ENCODE peak calls at places on chromosomes 4 and X, in eight cellular contexts. A is left ventricle myocardium inferior, F is NCI-H1048, L is DMS153, E is NB4, B is GM13976, G is ureter, K is Daoy. W is an unnamed sample.

GRCh38 chr4:147340111-147340510 is 140.8 kb upstream of the EDNRA start:
- DNase-seq in E (no peak), L (no peak), G (no peak), K (no peak), F (no peak), B (no peak), A (no peak), W (peak)

GRCh38 chr4:1373892-1374705 is 27.1 kb downstream of the UVSSA start:
- DNase-seq in L (no peak), E (no peak), G (no peak), K (no peak), A (peak), F (no peak), B (no peak), W (no peak)

GRCh38 chr4:158169516-158169915 is 3.3 kb downstream of the GASK1B start:
- DNase-seq in L (no peak), F (no peak), B (no peak), G (no peak), A (no peak), K (no peak), E (no peak), W (peak)

GRCh38 chrX:31931225-31931624 is 859.4 kb upstream of the FTHL17 start:
- DNase-seq in E (no peak), G (no peak), B (no peak), A (no peak), L (no peak), F (no peak), K (peak), W (peak)

GRCh38 chr4:152364883-152365282 is 171.0 kb downstream of the FBXW7 start:
- DNase-seq in E (no peak), L (no peak), F (no peak), G (no peak), A (no peak), K (no peak), B (no peak), W (no peak)

GRCh38 chr4:163392328-163392727 is 48.6 kb downstream of the NPY5R start:
- DNase-seq in B (no peak), F (no peak), L (no peak), G (no peak), K (no peak), E (no peak), A (no peak), W (no peak)

GRCh38 chrX:88903989-88904718 is 157.1 kb downstream of the CPXCR1 start:
- DNase-seq in A (no peak), B (no peak), K (no peak), F (no peak), E (no peak), G (no peak), L (no peak), W (no peak)

GRCh38 chrX:130539721-130540321 is 138.0 kb downstream of the RBMX2 start:
- DNase-seq in A (peak), L (no peak), B (peak), G (no peak), E (peak), K (peak), F (no peak), W (peak)

GRCh38 chrX:150688911-150689451 is 4.2 kb upstream of the MTMR1 start:
- DNase-seq in K (peak), B (no peak), L (no peak), A (no peak), E (no peak), F (no peak), G (no peak), W (peak)

GRCh38 chr4:13151178-13151577 is 333.0 kb downstream of the RAB28 start:
- DNase-seq in B (no peak), F (no peak), A (no peak), K (no peak), G (no peak), L (no peak), E (no peak), W (no peak)

GRCh38 chr4:101201421-101201820 is 145.9 kb downstream of the PPP3CA start:
- DNase-seq in G (no peak), A (no peak), K (no peak), L (peak), E (peak), B (no peak), F (no peak), W (no peak)

GRCh38 chr4:176444741-176445140 is 125.0 kb downstream of the SPCS3 start:
- DNase-seq in A (no peak), L (no peak), F (no peak), E (no peak), G (no peak), B (no peak), K (peak), W (peak)

GRCh38 chr4:57270350-57270749 is 160.2 kb upstream of the IGFBP7 start:
- DNase-seq in A (peak), K (no peak), L (no peak), G (no peak), E (no peak), F (no peak), B (no peak), W (peak)

GRCh38 chrX:39577976-39578962 is 519.5 kb downstream of the BCOR start:
- DNase-seq in A (peak), F (no peak), K (peak), B (peak), E (peak), G (no peak), L (no peak), W (peak)

GRCh38 chr4:147963839-147964238 is 232.0 kb downstream of the ARHGAP10 start:
- DNase-seq in B (no peak), L (no peak), F (no peak), E (no peak), A (no peak), G (no peak), K (no peak), W (peak)

GRCh38 chrX:115650916-115651315 is 89.9 kb downstream of the PLS3 start:
- DNase-seq in G (no peak), L (peak), B (peak), K (peak), E (peak), A (no peak), F (no peak), W (peak)

W was measured in GM23248.